ENCODE peak calls at places on chromosomes 5 and 9, in ten cellular contexts. Q is activated CD4-positive, CD25-positive, alpha-beta regulatory T cell treated with anti-CD3 and anti-CD28 coated beads, Interleukin-2, amount 50 U/mL, for 72 hours; P is A549; W is activated naive CD4-positive, alpha-beta T cell treated with Interleukin-2 at 50 U/mL for 16 hours; N is cardiac muscle cell; I is CD4-positive, alpha-beta memory T cell; Y is iPS-NIHi11; F is activated CD4-positive, alpha-beta T cell treated with anti-CD3 and anti-CD28 coated beads, Interleukin-2, amount 10 ng/mL, durations not matched to agents 24 days and 14 days; A is epithelial cell of esophagus; R is mucosa of descending colon. G is an unnamed sample.

GRCh38 chr9:101397746-101398334 is 578 bp downstream of the MRPL50 start:
- DNase-seq in Q (no peak), P (no peak), W (no peak), N (no peak), I (no peak), Y (no peak), F (no peak), A (peak; percentile 27), R (no peak), G (no peak)

GRCh38 chr9:22357016-22357415 is 89.6 kb upstream of the DMRTA1 start:
- DNase-seq in Q (no peak), P (no peak), W (no peak), N (no peak), I (no peak), Y (peak; percentile 11), F (no peak), A (no peak), R (no peak), G (no peak)

GRCh38 chr5:134512661-134512999 is 12.8 kb upstream of the JADE2 start:
- DNase-seq in Q (no peak), P (no peak), W (no peak), N (no peak), I (no peak), Y (no peak), F (no peak), A (no peak), R (no peak), G (no peak)

GRCh38 chr5:2913306-2913705 is 161.8 kb upstream of the IRX2 start:
- DNase-seq in Q (no peak), P (no peak), W (no peak), N (no peak), I (no peak), Y (no peak), F (no peak), A (no peak), R (no peak), G (no peak)

GRCh38 chr9:124342946-124343485 is 72.2 kb downstream of the PSMB7 start:
- DNase-seq in Q (no peak), P (peak; percentile 30), W (no peak), N (no peak), I (no peak), Y (peak; percentile 79), F (no peak), A (peak; percentile 83), R (peak; percentile 67), G (no peak)

GRCh38 chr5:100852988-100853449 is 50.1 kb downstream of the ST8SIA4 start:
- DNase-seq in Q (no peak), P (no peak), W (no peak), N (no peak), I (no peak), Y (no peak), F (no peak), A (no peak), R (no peak), G (no peak)

GRCh38 chr5:77568082-77568481 is 70.4 kb downstream of the OTP start:
- DNase-seq in Q (no peak), P (no peak), W (no peak), N (no peak), I (no peak), Y (no peak), F (no peak), A (no peak), R (no peak), G (no peak)

GRCh38 chr9:518540-518939 is 303.9 kb downstream of the DOCK8 start:
- DNase-seq in Q (no peak), P (no peak), W (no peak), N (no peak), I (no peak), Y (no peak), F (no peak), A (no peak), R (no peak), G (no peak)

GRCh38 chr9:35552837-35553236 is 52.2 kb upstream of the TESK1 start:
- DNase-seq in Q (no peak), P (no peak), W (no peak), N (no peak), I (no peak), Y (no peak), F (no peak), A (no peak), R (no peak), G (no peak)

GRCh38 chr9:88925471-88925870 is 65.8 kb upstream of the S1PR3 start:
- DNase-seq in Q (no peak), P (no peak), W (no peak), N (no peak), I (no peak), Y (no peak), F (no peak), A (no peak), R (no peak), G (no peak)

GRCh38 chr5:141906972-141907371 is 16.7 kb upstream of the DELE1 start:
- DNase-seq in Q (no peak), P (no peak), W (no peak), N (no peak), I (no peak), Y (no peak), F (no peak), A (no peak), R (no peak), G (no peak)

GRCh38 chr5:75640395-75640794 is 29.1 kb downstream of the ANKDD1B start:
- DNase-seq in Q (no peak), P (no peak), W (no peak), N (no peak), I (no peak), Y (no peak), F (no peak), A (peak; percentile 74), R (no peak), G (no peak)

GRCh38 chr5:179342577-179342976 is 2.7 kb downstream of the ADAMTS2 start:
- DNase-seq in Q (no peak), P (no peak), W (no peak), N (peak; percentile 56), I (no peak), Y (peak; percentile 58), F (no peak), A (no peak), R (no peak), G (no peak)

GRCh38 chr5:100518377-100518776 is 16.8 kb upstream of the FAM174A start:
- DNase-seq in Q (no peak), P (peak; percentile 25), W (no peak), N (no peak), I (no peak), Y (no peak), F (no peak), A (no peak), R (no peak), G (no peak)

GRCh38 chr9:29750062-29750461 is 2176.8 kb upstream of the C9orf72 start:
- DNase-seq in Q (no peak), P (no peak), W (no peak), N (no peak), I (no peak), Y (no peak), F (no peak), A (peak; percentile 40), R (no peak), G (no peak)

GRCh38 chr5:150441813-150442698 is 7.5 kb downstream of the RPS14 start:
- DNase-seq in Q (no peak), P (no peak), W (no peak), N (no peak), I (no peak), Y (no peak), F (no peak), A (no peak), R (no peak), G (no peak)

GRCh38 chr5:160423025-160423554 is 1.4 kb downstream of the PTTG1 start:
- DNase-seq in Q (no peak), P (no peak), W (no peak), N (no peak), I (no peak), Y (no peak), F (no peak), A (peak; percentile 93), R (no peak), G (no peak)

GRCh38 chr5:73028991-73029540 is 73.2 kb downstream of the FCHO2 start:
- DNase-seq in Q (no peak), P (no peak), W (no peak), N (no peak), I (no peak), Y (no peak), F (no peak), A (no peak), R (no peak), G (no peak)

GRCh38 chr9:18623201-18623600 is 149.2 kb downstream of the ADAMTSL1 start:
- DNase-seq in Q (no peak), P (no peak), W (no peak), N (no peak), I (no peak), Y (no peak), F (no peak), A (no peak), R (no peak), G (no peak)

GRCh38 chr9:129590466-129590865 is 30.4 kb downstream of the C9orf50 start:
- DNase-seq in Q (no peak), P (no peak), W (no peak), N (no peak), I (no peak), Y (no peak), F (no peak), A (no peak), R (no peak), G (no peak)

GRCh38 chr5:176743136-176743827 is 67.1 kb upstream of the UNC5A start:
- DNase-seq in Q (no peak), P (no peak), W (no peak), N (no peak), I (no peak), Y (peak; percentile 54), F (no peak), A (no peak), R (no peak), G (no peak)

GRCh38 chr9:13569706-13570423 is 290.4 kb upstream of the MPDZ start:
- DNase-seq in Q (no peak), P (no peak), W (no peak), N (no peak), I (no peak), Y (no peak), F (no peak), A (no peak), R (no peak), G (no peak)

GRCh38 chr5:139671096-139671841 is 23.1 kb downstream of the CXXC5 start:
- DNase-seq in Q (no peak), P (no peak), W (no peak), N (no peak), I (no peak), Y (peak; percentile 64), F (no peak), A (peak; percentile 35), R (peak; percentile 71), G (no peak)

GRCh38 chr5:151070449-151070848 is 10.4 kb downstream of the TNIP1 start:
- DNase-seq in Q (no peak), P (no peak), W (no peak), N (no peak), I (no peak), Y (no peak), F (no peak), A (no peak), R (no peak), G (no peak)

GRCh38 chr5:59517926-59518585 is 375.5 kb downstream of the PDE4D start:
- DNase-seq in Q (no peak), P (peak; percentile 88), W (no peak), N (no peak), I (no peak), Y (no peak), F (no peak), A (peak; percentile 71), R (no peak), G (no peak)

GRCh38 chr9:129962889-129963703 is 79.9 kb downstream of the FNBP1 start:
- DNase-seq in Q (peak; percentile 53), P (no peak), W (peak; percentile 75), N (peak; percentile 28), I (peak; percentile 86), Y (peak; percentile 44), F (peak; percentile 93), A (peak; percentile 45), R (peak; percentile 62), G (no peak)

GRCh38 chr5:141771031-141771430 is 89.0 kb upstream of the ARAP3 start:
- DNase-seq in Q (no peak), P (no peak), W (no peak), N (peak; percentile 23), I (no peak), Y (peak; percentile 63), F (no peak), A (no peak), R (no peak), G (no peak)

GRCh38 chr5:158648631-158649030 is 451.1 kb downstream of the EBF1 start:
- DNase-seq in Q (no peak), P (no peak), W (no peak), N (no peak), I (no peak), Y (no peak), F (peak; percentile 8), A (no peak), R (no peak), G (no peak)

G was measured in Peyer's patch.